ENCODE peak calls at places on chromosomes 12 and 14, in six cellular contexts. W is colonic mucosa, M is brain microvascular endothelial cell, S is right lobe of liver, O is right atrium auricular region, H is GM23248. V is an unnamed sample.

GRCh38 chr14:19743256-19743655 is at the start of gene OR4Q3:
- DNase-seq in W (no peak), M (no peak), S (no peak), O (no peak), H (no peak), V (no peak)

GRCh38 chr12:12016284-12017100 is 54.2 kb upstream of the BCL2L14 start:
- DNase-seq in W (no peak), M (no peak), S (no peak), O (no peak), H (peak; percentile 33), V (no peak)

GRCh38 chr12:115023898-115024297 is 339.9 kb upstream of the TBX3 start:
- DNase-seq in W (no peak), M (no peak), S (no peak), O (no peak), H (no peak), V (no peak)

GRCh38 chr12:132581348-132582057 is 28.9 kb downstream of the LRCOL1 start:
- DNase-seq in W (no peak), M (no peak), S (no peak), O (no peak), H (no peak), V (no peak)

GRCh38 chr12:46402451-46402850 is 29.9 kb upstream of the SLC38A2 start:
- DNase-seq in W (peak; percentile 41), M (no peak), S (no peak), O (no peak), H (peak; percentile 84), V (peak; percentile 51)

GRCh38 chr12:28879379-28879778 is 269.7 kb upstream of the FAR2 start:
- DNase-seq in W (no peak), M (no peak), S (no peak), O (no peak), H (no peak), V (no peak)

GRCh38 chr12:63302269-63302940 is 151.4 kb upstream of the AVPR1A start:
- DNase-seq in W (no peak), M (peak; percentile 38), S (no peak), O (no peak), H (no peak), V (no peak)

GRCh38 chr12:130339946-130340345 is 2.3 kb downstream of the PIWIL1 start:
- DNase-seq in W (peak; percentile 40), M (no peak), S (no peak), O (no peak), H (no peak), V (no peak)

GRCh38 chr12:108850854-108851573 is 6.4 kb downstream of the SSH1 start:
- DNase-seq in W (no peak), M (peak; percentile 98), S (peak; percentile 56), O (peak; percentile 90), H (peak; percentile 87), V (peak; percentile 79)

GRCh38 chr12:78473136-78473535 is 391.4 kb upstream of the SYT1 start:
- DNase-seq in W (no peak), M (peak; percentile 29), S (no peak), O (no peak), H (peak; percentile 23), V (no peak)

GRCh38 chr12:33296529-33296928 is 143.1 kb downstream of the SYT10 start:
- DNase-seq in W (no peak), M (no peak), S (no peak), O (no peak), H (no peak), V (no peak)

GRCh38 chr12:88362439-88362838 is 217.8 kb downstream of the KITLG start:
- DNase-seq in W (no peak), M (no peak), S (no peak), O (no peak), H (peak; percentile 47), V (no peak)
- H3K27ac ChIP-seq in W (no peak overlapping the region), M (no peak overlapping the region), S (no peak overlapping the region), O (no peak overlapping the region), H (peak overlapping the region; percentile 15), V (no peak overlapping the region)

DNA sequence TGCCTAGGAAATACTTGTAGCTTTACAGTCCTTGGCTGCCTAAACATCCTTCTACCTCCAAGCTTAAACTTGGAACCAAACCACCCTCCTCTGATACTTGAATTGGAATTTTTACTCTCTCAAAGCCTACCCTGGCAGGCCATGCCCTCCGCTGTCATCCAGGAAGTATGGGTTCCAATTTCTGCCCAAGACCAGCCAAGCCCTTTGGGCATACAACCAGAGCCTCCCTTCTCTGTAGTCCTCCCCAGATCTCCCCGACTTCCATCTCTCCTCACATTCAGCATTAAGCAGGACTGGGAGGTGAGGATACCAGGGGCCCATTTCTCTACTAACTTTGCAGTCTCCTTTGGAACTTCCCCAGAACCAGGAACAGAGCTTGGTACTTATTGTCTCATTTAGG is 365 bp upstream of the DHH start:
- DNase-seq in W (no peak), M (no peak), S (no peak), O (no peak), H (no peak), V (no peak)
- H3K4me3 ChIP-seq in W (no peak overlapping the region), M (no peak overlapping the region), S (no peak overlapping the region), O (peak overlapping the region; percentile 40), H (no peak overlapping the region), V (no peak overlapping the region)

DNA sequence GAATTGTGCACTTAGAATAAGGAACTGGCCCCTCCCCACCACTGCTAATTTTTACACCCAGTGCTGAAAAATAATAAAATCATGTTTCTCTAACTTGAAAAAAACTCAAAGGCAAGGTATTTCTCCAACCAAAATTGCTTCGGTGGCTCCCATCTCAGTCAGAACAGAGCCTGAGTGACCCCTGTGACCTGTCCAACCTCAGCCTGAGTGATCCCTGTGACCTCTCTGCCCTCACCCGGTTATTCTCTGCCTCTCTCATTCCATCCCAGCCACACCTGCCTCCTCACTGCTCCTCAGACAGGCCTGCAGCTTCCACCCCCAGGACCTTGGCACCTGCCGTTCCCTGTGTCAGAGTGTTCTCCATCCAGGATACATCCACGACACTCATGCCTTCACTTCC is 5.1 kb downstream of the SLC6A12 start:
- DNase-seq in W (no peak), M (no peak), S (peak; percentile 10), O (no peak), H (no peak), V (no peak)
- H3K27me3 ChIP-seq in W (peaks cover 9% of the 10 kb centered on the region), M (peaks cover 25% of the 10 kb centered on the region), S (no peaks in the 10 kb centered on the region), O (no peaks in the 10 kb centered on the region), H (peaks cover 65% of the 10 kb centered on the region), V (no peaks in the 10 kb centered on the region)

GRCh38 chr12:45220961-45221360 is 5.1 kb downstream of the ANO6 start:
- DNase-seq in W (no peak), M (no peak), S (no peak), O (no peak), H (no peak), V (no peak)
- H3K27ac ChIP-seq in W (no peak overlapping the region), M (no peak overlapping the region), S (no peak overlapping the region), O (no peak overlapping the region), H (no peak overlapping the region), V (no peak overlapping the region)

GRCh38 chr12:68468036-68468435 is 135.9 kb upstream of the MDM1 start:
- DNase-seq in W (no peak), M (no peak), S (no peak), O (no peak), H (peak; percentile 41), V (no peak)

GRCh38 chr12:68461645-68462044 is 129.5 kb upstream of the MDM1 start:
- DNase-seq in W (no peak), M (no peak), S (no peak), O (no peak), H (no peak), V (no peak)

GRCh38 chr12:68467514-68467913 is 135.4 kb upstream of the MDM1 start:
- DNase-seq in W (no peak), M (no peak), S (no peak), O (no peak), H (no peak), V (no peak)

GRCh38 chr12:68460236-68460635 is 128.1 kb upstream of the MDM1 start:
- DNase-seq in W (no peak), M (no peak), S (no peak), O (no peak), H (no peak), V (no peak)

DNA sequence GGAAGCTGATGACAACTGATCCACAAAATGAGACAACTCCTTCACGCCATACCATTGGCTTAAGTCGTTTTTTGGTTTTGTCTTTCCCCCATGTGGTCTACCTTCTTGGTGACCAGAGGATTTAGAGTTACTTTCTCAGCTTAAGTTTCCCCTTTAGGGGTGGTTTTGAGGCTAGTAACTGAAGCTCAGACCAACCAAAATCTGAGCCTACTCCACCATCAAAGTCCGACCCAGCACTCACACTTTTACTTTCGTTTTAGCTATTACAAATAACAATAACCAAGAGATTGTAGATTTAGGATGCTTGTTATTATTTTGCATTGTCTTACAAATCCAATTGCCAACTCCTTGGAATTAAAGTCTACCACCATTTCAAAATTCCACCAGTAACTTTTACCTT is 130.6 kb upstream of the MDM1 start:
- DNase-seq in W (no peak), M (no peak), S (no peak), O (no peak), H (no peak), V (no peak)
- H3K4me3 ChIP-seq in W (no peak overlapping the region), M (no peak overlapping the region), S (peak overlapping the region; percentile 18), O (no peak overlapping the region), H (no peak overlapping the region), V (no peak overlapping the region)

GRCh38 chr14:103022669-103023044 is 34.7 kb downstream of the CDC42BPB start:
- DNase-seq in W (no peak), M (no peak), S (no peak), O (no peak), H (peak; percentile 19), V (no peak)
- H3K27me3 ChIP-seq in W (no peaks in the 10 kb centered on the region), M (no peaks in the 10 kb centered on the region), S (no peaks in the 10 kb centered on the region), O (no peaks in the 10 kb centered on the region), H (no peaks in the 10 kb centered on the region), V (no peaks in the 10 kb centered on the region)

GRCh38 chr12:5487971-5488955 is 56.4 kb downstream of the NTF3 start:
- DNase-seq in W (no peak), M (no peak), S (no peak), O (no peak), H (peak; percentile 39), V (no peak)

GRCh38 chr12:5487076-5487475 is 55.2 kb downstream of the NTF3 start:
- DNase-seq in W (no peak), M (no peak), S (no peak), O (no peak), H (no peak), V (no peak)

GRCh38 chr12:5492562-5492961 is 60.7 kb downstream of the NTF3 start:
- DNase-seq in W (no peak), M (no peak), S (no peak), O (no peak), H (no peak), V (no peak)

GRCh38 chr12:5493018-5493417 is 61.1 kb downstream of the NTF3 start:
- DNase-seq in W (no peak), M (no peak), S (no peak), O (no peak), H (no peak), V (no peak)

DNA sequence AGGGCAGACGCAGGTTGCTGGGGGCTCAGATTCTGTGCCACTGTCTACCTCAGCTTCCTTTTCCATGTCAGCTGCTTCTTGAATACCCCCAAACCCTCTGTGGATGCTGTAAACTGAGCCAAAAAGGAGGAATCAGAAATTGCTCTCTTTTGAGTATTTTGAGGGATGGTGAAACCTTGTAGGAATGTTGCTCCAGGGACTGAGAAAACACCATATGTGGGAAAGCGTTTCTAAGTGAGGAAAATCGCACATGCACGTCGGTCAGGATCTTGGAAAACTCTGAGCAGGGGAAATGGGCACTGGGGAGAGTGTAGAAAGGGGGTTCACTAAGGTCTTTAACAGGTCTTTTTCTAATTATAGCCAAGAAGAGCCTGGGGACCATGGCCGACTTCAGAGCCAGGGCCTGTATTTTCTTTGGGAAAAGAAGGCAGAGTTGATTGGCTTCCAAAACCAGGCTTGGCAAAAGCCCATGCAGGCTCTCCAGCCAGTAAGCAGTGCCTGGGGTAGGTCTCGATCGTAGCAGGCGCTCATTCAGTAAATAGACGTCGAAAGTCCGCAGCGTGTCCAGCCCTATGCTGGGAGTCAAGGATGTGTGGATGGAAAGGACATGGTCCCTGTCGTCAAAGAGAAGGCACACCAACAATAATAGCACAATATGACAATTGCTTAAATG is 58.0 kb downstream of the NTF3 start:
- DNase-seq in W (no peak), M (no peak), S (no peak), O (no peak), H (no peak), V (peak; percentile 67)
- H3K27ac ChIP-seq in W (no peak overlapping the region), M (no peak overlapping the region), S (no peak overlapping the region), O (no peak overlapping the region), H (no peak overlapping the region), V (no peak overlapping the region)

V was measured in right cardiac atrium.